ENCODE peak calls at places on chromosomes 5 and 9, in four cellular contexts. One of them, this sample, is unnamed.

GRCh38 chr5:107388111-107388861 is 282.5 kb downstream of the EFNA5 start:
- DNase-seq in K562: no peak
- DNase-seq in GM12878: peak
- DNase-seq in IMR-90: peak
- DNase-seq in this sample: peak

GRCh38 chr9:93549636-93550035 is 26.7 kb upstream of the PHF2 start:
- DNase-seq in K562: no peak
- DNase-seq in IMR-90: no peak
- DNase-seq in GM12878: no peak
- DNase-seq in this sample: no peak

GRCh38 chr5:142636093-142636492 is 49.8 kb downstream of the FGF1 start:
- DNase-seq in IMR-90: no peak
- DNase-seq in K562: no peak
- DNase-seq in GM12878: no peak
- DNase-seq in this sample: no peak

GRCh38 chr9:97564291-97565175 is 63.1 kb downstream of the TMOD1 start:
- DNase-seq in GM12878: no peak
- DNase-seq in K562: no peak
- DNase-seq in IMR-90: peak
- DNase-seq in this sample: peak

GRCh38 chr9:20811872-20812271 is 127.8 kb downstream of the FOCAD start:
- DNase-seq in K562: no peak
- DNase-seq in GM12878: no peak
- DNase-seq in IMR-90: peak
- DNase-seq in this sample: peak

GRCh38 chr9:96071245-96072124 is 196.0 kb downstream of the ERCC6L2 start:
- DNase-seq in K562: peak
- DNase-seq in IMR-90: peak
- DNase-seq in GM12878: no peak
- DNase-seq in this sample: peak

GRCh38 chr5:111422747-111423455 is 89.4 kb downstream of the STARD4 start:
- DNase-seq in K562: no peak
- DNase-seq in IMR-90: no peak
- DNase-seq in GM12878: no peak
- DNase-seq in this sample: no peak

GRCh38 chr5:81752644-81752963 is 1.7 kb upstream of the SSBP2 start:
- DNase-seq in K562: no peak
- DNase-seq in GM12878: no peak
- DNase-seq in IMR-90: no peak
- DNase-seq in this sample: no peak

GRCh38 chr5:13307480-13307879 is 637.0 kb downstream of the DNAH5 start:
- DNase-seq in GM12878: no peak
- DNase-seq in K562: no peak
- DNase-seq in IMR-90: no peak
- DNase-seq in this sample: no peak

GRCh38 chr9:2157277-2158105 is 142.3 kb downstream of the SMARCA2 start:
- DNase-seq in K562: no peak
- DNase-seq in IMR-90: peak
- DNase-seq in GM12878: no peak
- DNase-seq in this sample: peak

GRCh38 chr5:142086229-142086628 is 22.4 kb upstream of the NDFIP1 start:
- DNase-seq in IMR-90: no peak
- DNase-seq in GM12878: no peak
- DNase-seq in K562: no peak
- DNase-seq in this sample: no peak

GRCh38 chr5:60633336-60633735 is 66.6 kb downstream of the DEPDC1B start:
- DNase-seq in GM12878: no peak
- DNase-seq in IMR-90: peak
- DNase-seq in K562: no peak
- DNase-seq in this sample: no peak

GRCh38 chr5:111932628-111933027 is 175.6 kb upstream of the NREP start:
- DNase-seq in GM12878: no peak
- DNase-seq in K562: no peak
- DNase-seq in IMR-90: no peak
- DNase-seq in this sample: no peak

GRCh38 chr5:5017827-5018559 is 122.1 kb upstream of the ADAMTS16 start:
- DNase-seq in K562: no peak
- DNase-seq in IMR-90: no peak
- DNase-seq in GM12878: no peak
- DNase-seq in this sample: peak

GRCh38 chr9:123331303-123331702 is 24.7 kb upstream of the CRB2 start:
- DNase-seq in K562: no peak
- DNase-seq in GM12878: no peak
- DNase-seq in IMR-90: no peak
- DNase-seq in this sample: no peak

GRCh38 chr5:43555895-43556606 is 826 bp downstream of the PAIP1 start:
- DNase-seq in IMR-90: peak
- DNase-seq in GM12878: no peak
- DNase-seq in K562: peak
- DNase-seq in this sample: peak

GRCh38 chr9:124450241-124450924 is at the start of gene ADGRD2:
- DNase-seq in IMR-90: peak
- DNase-seq in K562: peak
- DNase-seq in GM12878: no peak
- DNase-seq in this sample: no peak

GRCh38 chr9:15308511-15308910 is 1.5 kb upstream of the TTC39B start:
- DNase-seq in IMR-90: peak
- DNase-seq in GM12878: no peak
- DNase-seq in K562: no peak
- DNase-seq in this sample: no peak

GRCh38 chr5:164898705-164899104 is 1393.3 kb downstream of the MAT2B start:
- DNase-seq in GM12878: no peak
- DNase-seq in IMR-90: no peak
- DNase-seq in K562: no peak
- DNase-seq in this sample: no peak

GRCh38 chr9:7298123-7298522 is 501.5 kb downstream of the DMAC1 start:
- DNase-seq in GM12878: peak
- DNase-seq in IMR-90: no peak
- DNase-seq in K562: no peak
- DNase-seq in this sample: no peak

GRCh38 chr5:173323121-173323798 is 5.0 kb downstream of the STC2 start:
- DNase-seq in K562: no peak
- DNase-seq in IMR-90: no peak
- DNase-seq in GM12878: no peak
- DNase-seq in this sample: no peak

GRCh38 chr5:116441223-116441622 is 133.4 kb downstream of the SEMA6A start:
- DNase-seq in IMR-90: no peak
- DNase-seq in GM12878: no peak
- DNase-seq in K562: no peak
- DNase-seq in this sample: no peak

GRCh38 chr5:158351485-158352140 is 492.7 kb upstream of the CLINT1 start:
- DNase-seq in K562: no peak
- DNase-seq in GM12878: no peak
- DNase-seq in IMR-90: no peak
- DNase-seq in this sample: no peak

GRCh38 chr5:160159991-160160826 is 41.0 kb upstream of the PWWP2A start:
- DNase-seq in GM12878: peak
- DNase-seq in K562: no peak
- DNase-seq in IMR-90: peak
- DNase-seq in this sample: no peak

GRCh38 chr9:110592075-110592830 is 12.7 kb upstream of the SVEP1 start:
- DNase-seq in GM12878: no peak
- DNase-seq in IMR-90: peak
- DNase-seq in K562: no peak
- DNase-seq in this sample: no peak

GRCh38 chr5:151080620-151081425 is at the start of gene TNIP1:
- DNase-seq in K562: peak
- DNase-seq in GM12878: no peak
- DNase-seq in IMR-90: peak
- DNase-seq in this sample: peak

GRCh38 chr9:89422151-89422918 is 75.6 kb downstream of the SEMA4D start:
- DNase-seq in K562: no peak
- DNase-seq in IMR-90: peak
- DNase-seq in GM12878: no peak
- DNase-seq in this sample: no peak

GRCh38 chr5:166594552-166594951 is 1696.9 kb upstream of the WWC1 start:
- DNase-seq in IMR-90: no peak
- DNase-seq in K562: no peak
- DNase-seq in GM12878: no peak
- DNase-seq in this sample: no peak

GRCh38 chr9:84945878-84946538 is 276.5 kb downstream of the NTRK2 start:
- DNase-seq in IMR-90: no peak
- DNase-seq in GM12878: no peak
- DNase-seq in K562: no peak
- DNase-seq in this sample: no peak

GRCh38 chr5:8905021-8905420 is 640.9 kb downstream of the SEMA5A start:
- DNase-seq in K562: no peak
- DNase-seq in GM12878: no peak
- DNase-seq in IMR-90: peak
- DNase-seq in this sample: no peak

GRCh38 chr5:76041863-76042262 is 41.3 kb upstream of the SV2C start:
- DNase-seq in K562: no peak
- DNase-seq in GM12878: no peak
- DNase-seq in IMR-90: no peak
- DNase-seq in this sample: no peak

GRCh38 chr9:123349691-123350480 is 6.1 kb upstream of the CRB2 start:
- DNase-seq in K562: peak
- DNase-seq in GM12878: no peak
- DNase-seq in IMR-90: peak
- DNase-seq in this sample: peak

GRCh38 chr9:131198316-131198715 is 72.9 kb downstream of the NUP214 start:
- DNase-seq in IMR-90: no peak
- DNase-seq in GM12878: no peak
- DNase-seq in K562: no peak
- DNase-seq in this sample: no peak

GRCh38 chr9:126440938-126441337 is 114.3 kb downstream of the MVB12B start:
- DNase-seq in IMR-90: no peak
- DNase-seq in GM12878: no peak
- DNase-seq in K562: no peak
- DNase-seq in this sample: no peak

GRCh38 chr5:9516591-9516990 is 29.3 kb downstream of the SEMA5A start:
- DNase-seq in K562: no peak
- DNase-seq in GM12878: no peak
- DNase-seq in IMR-90: no peak
- DNase-seq in this sample: no peak

GRCh38 chr9:117696141-117696540 is 8.1 kb upstream of the TLR4 start:
- DNase-seq in IMR-90: no peak
- DNase-seq in K562: no peak
- DNase-seq in GM12878: no peak
- DNase-seq in this sample: no peak
- TF ChIP-seq ELK1 in IMR-90: no peak
- TF ChIP-seq ELK1 in K562: no peak
- TF ChIP-seq ELK1 in GM12878: no peak
- TF ChIP-seq ELK1 in this sample: no peak

GRCh38 chr9:120694559-120694958 is 19.7 kb downstream of the MEGF9 start:
- DNase-seq in IMR-90: no peak
- DNase-seq in K562: no peak
- DNase-seq in GM12878: no peak
- DNase-seq in this sample: no peak

GRCh38 chr9:120698766-120699165 is 15.5 kb downstream of the MEGF9 start:
- DNase-seq in IMR-90: no peak
- DNase-seq in GM12878: no peak
- DNase-seq in K562: no peak
- DNase-seq in this sample: no peak

GRCh38 chr9:120697448-120697847 is 16.8 kb downstream of the MEGF9 start:
- DNase-seq in GM12878: no peak
- DNase-seq in IMR-90: no peak
- DNase-seq in K562: no peak
- DNase-seq in this sample: no peak

GRCh38 chr9:120693609-120694008 is 20.7 kb downstream of the MEGF9 start:
- DNase-seq in K562: no peak
- DNase-seq in GM12878: no peak
- DNase-seq in IMR-90: peak
- DNase-seq in this sample: peak

DNA sequence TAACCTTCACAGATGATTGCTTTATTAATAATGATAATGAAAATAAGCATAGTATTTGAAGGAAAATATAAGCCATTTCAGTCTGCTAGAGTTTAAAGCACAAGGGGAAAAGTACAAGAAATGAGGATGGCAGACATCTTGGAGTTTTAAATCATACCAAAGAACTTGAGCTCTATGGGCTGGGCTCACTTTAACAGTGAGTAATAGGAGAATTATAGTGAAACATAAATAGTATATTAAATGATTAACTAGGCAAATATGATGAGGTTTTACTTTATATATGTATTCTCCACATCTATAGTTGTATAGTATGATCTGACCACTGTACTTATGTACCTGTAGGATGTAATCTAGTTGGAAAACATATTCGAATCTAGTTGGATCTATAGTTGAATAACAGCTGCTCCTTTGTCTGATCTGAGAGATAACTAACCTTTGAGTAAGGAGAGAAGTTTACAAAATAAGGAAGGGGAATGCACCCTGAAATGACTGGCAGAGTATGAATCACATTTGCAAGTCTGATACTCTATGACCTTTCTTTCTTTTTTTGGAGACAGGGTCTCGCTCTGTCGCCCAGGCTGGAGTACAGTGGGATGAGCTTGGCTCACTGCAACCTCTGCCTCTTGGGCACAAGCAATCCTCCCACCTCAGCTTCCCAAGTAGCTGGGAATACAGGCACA is 17.6 kb downstream of the MEGF9 start:
- DNase-seq in GM12878: no peak
- DNase-seq in IMR-90: peak
- DNase-seq in K562: no peak
- DNase-seq in this sample: no peak
- TF ChIP-seq ELK1 in GM12878: no peak
- TF ChIP-seq ELK1 in IMR-90: no peak
- TF ChIP-seq ELK1 in K562: no peak
- TF ChIP-seq ELK1 in this sample: no peak

GRCh38 chr5:54272746-54273145 is 37.6 kb downstream of the ARL15 start:
- DNase-seq in IMR-90: no peak
- DNase-seq in K562: no peak
- DNase-seq in GM12878: no peak
- DNase-seq in this sample: no peak

GRCh38 chr5:54273715-54274114 is 36.7 kb downstream of the ARL15 start:
- DNase-seq in K562: no peak
- DNase-seq in IMR-90: no peak
- DNase-seq in GM12878: no peak
- DNase-seq in this sample: no peak

GRCh38 chr5:54275361-54275760 is 35.0 kb downstream of the ARL15 start:
- DNase-seq in K562: no peak
- DNase-seq in GM12878: no peak
- DNase-seq in IMR-90: peak
- DNase-seq in this sample: no peak

GRCh38 chr5:54278031-54278830 is 32.1 kb downstream of the ARL15 start:
- DNase-seq in GM12878: no peak
- DNase-seq in IMR-90: no peak
- DNase-seq in K562: no peak
- DNase-seq in this sample: no peak

DNA sequence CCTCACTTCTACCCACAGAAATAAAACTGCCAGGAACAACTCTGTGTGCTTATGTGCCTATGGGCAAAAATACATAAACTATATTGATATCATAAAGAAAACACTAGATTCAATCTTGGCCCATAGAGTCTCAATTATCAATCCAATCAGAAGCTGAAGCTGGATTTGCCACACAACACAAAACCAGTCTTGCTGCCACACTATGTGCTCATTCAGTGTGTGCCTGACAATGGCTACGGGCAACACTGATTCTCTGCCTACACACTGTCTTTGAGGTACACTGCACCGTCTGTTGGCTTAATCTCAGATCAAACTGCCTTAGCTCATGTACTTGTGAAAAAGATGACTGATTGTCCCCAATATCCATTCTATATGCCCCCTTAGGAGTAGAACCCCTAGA is 35.4 kb downstream of the ARL15 start:
- DNase-seq in K562: no peak
- DNase-seq in IMR-90: no peak
- DNase-seq in GM12878: no peak
- DNase-seq in this sample: no peak
- TF ChIP-seq ELK1 in K562: no peak
- TF ChIP-seq ELK1 in IMR-90: no peak
- TF ChIP-seq ELK1 in GM12878: no peak
- TF ChIP-seq ELK1 in this sample: no peak

GRCh38 chr9:3337515-3337914 is 188.3 kb downstream of the RFX3 start:
- DNase-seq in K562: no peak
- DNase-seq in IMR-90: peak
- DNase-seq in GM12878: no peak
- DNase-seq in this sample: no peak
- TF ChIP-seq ELK1 in K562: no peak
- TF ChIP-seq ELK1 in IMR-90: no peak
- TF ChIP-seq ELK1 in GM12878: no peak
- TF ChIP-seq ELK1 in this sample: no peak